ENCODE peak calls at places on chromosomes 5 and 9, in nine cellular contexts. V, L, G, H, S, E, J, Y and O are unnamed samples.

GRCh38 chr5:111774525-111774924 is 17.5 kb upstream of the NREP start:
- DNase-seq in V (no peak), L (no peak), G (no peak), H (no peak), S (no peak), E (peak), J (peak), Y (no peak), O (no peak)

GRCh38 chr5:39757121-39757520 is 332.3 kb upstream of the DAB2 start:
- DNase-seq in V (no peak), L (no peak), G (no peak), H (no peak), S (no peak), E (no peak), J (no peak), Y (no peak), O (no peak)

GRCh38 chr5:157865844-157866243 is 6.9 kb upstream of the CLINT1 start:
- DNase-seq in V (no peak), L (no peak), G (no peak), H (no peak), S (no peak), E (no peak), J (no peak), Y (no peak), O (no peak)

GRCh38 chr5:72647806-72648205 is 140.6 kb upstream of the ZNF366 start:
- DNase-seq in V (no peak), L (no peak), G (no peak), H (no peak), S (no peak), E (no peak), J (no peak), Y (no peak), O (no peak)

GRCh38 chr5:9173281-9174048 is 372.4 kb downstream of the SEMA5A start:
- DNase-seq in V (no peak), L (no peak), G (no peak), H (no peak), S (no peak), E (no peak), J (no peak), Y (no peak), O (no peak)

GRCh38 chr9:137241490-137242328 is 622 bp downstream of the TUBB4B start:
- DNase-seq in V (no peak), L (no peak), G (no peak), H (peak), S (peak), E (peak), J (peak), Y (no peak), O (peak)

GRCh38 chr5:89946514-89946913 is 463.0 kb downstream of the CETN3 start:
- DNase-seq in V (no peak), L (no peak), G (no peak), H (no peak), S (no peak), E (no peak), J (no peak), Y (no peak), O (no peak)

GRCh38 chr5:58763390-58763789 is 180.5 kb downstream of the RAB3C start:
- DNase-seq in V (no peak), L (no peak), G (no peak), H (no peak), S (no peak), E (no peak), J (no peak), Y (no peak), O (no peak)

GRCh38 chr9:20872340-20872977 is 159.0 kb downstream of the HACD4 start:
- DNase-seq in V (no peak), L (no peak), G (no peak), H (no peak), S (no peak), E (no peak), J (no peak), Y (no peak), O (no peak)

GRCh38 chr9:30677256-30677655 is 1707.2 kb upstream of the ACO1 start:
- DNase-seq in V (no peak), L (no peak), G (no peak), H (no peak), S (no peak), E (no peak), J (no peak), Y (no peak), O (no peak)

GRCh38 chr5:119378075-119378699 is 22.4 kb downstream of the TNFAIP8 start:
- DNase-seq in V (no peak), L (no peak), G (no peak), H (no peak), S (no peak), E (no peak), J (no peak), Y (no peak), O (no peak)
- TF ChIP-seq POLR2AphosphoS5 in V (no peak), L (no peak), G (no peak), H (no peak), S (no peak), E (no peak), J (no peak), Y (no peak), O (no peak)

DNA sequence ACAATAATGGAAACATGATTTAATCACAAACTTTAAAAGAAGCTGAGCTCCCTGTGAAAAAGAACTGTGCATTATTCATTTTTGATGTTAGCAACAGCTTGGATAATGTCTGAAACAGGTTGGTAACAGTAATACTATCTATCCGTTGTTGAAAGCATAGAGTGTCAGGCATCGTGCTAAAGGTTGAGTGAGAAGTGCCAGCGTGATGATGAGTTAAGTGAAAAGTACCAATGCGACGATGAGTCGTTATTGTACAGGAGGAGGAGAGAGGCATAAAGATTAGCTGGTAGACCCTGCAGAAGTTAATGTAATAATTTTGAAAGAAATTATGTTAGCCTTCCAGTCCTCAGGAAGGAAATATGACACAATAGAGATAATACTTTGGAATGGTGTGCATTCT is 593.6 kb downstream of the MAT2B start:
- DNase-seq in V (no peak), L (no peak), G (no peak), H (no peak), S (no peak), E (no peak), J (no peak), Y (no peak), O (no peak)
- TF ChIP-seq POLR2AphosphoS5 in V (no peak), L (no peak), G (no peak), H (no peak), S (no peak), E (no peak), J (no peak), Y (no peak), O (no peak)

GRCh38 chr5:102341918-102342317 is 45.8 kb upstream of the SLCO4C1 start:
- DNase-seq in V (no peak), L (no peak), G (no peak), H (no peak), S (no peak), E (no peak), J (no peak), Y (no peak), O (no peak)
- TF ChIP-seq POLR2AphosphoS5 in V (no peak), L (no peak), G (no peak), H (no peak), S (no peak), E (no peak), J (no peak), Y (no peak), O (no peak)

GRCh38 chr9:129981180-129981907 is 61.6 kb downstream of the FNBP1 start:
- DNase-seq in V (no peak), L (no peak), G (no peak), H (no peak), S (no peak), E (peak), J (no peak), Y (no peak), O (peak)
- TF ChIP-seq POLR2AphosphoS5 in V (no peak), L (no peak), G (no peak), H (no peak), S (no peak), E (no peak), J (no peak), Y (no peak), O (peak)

DNA sequence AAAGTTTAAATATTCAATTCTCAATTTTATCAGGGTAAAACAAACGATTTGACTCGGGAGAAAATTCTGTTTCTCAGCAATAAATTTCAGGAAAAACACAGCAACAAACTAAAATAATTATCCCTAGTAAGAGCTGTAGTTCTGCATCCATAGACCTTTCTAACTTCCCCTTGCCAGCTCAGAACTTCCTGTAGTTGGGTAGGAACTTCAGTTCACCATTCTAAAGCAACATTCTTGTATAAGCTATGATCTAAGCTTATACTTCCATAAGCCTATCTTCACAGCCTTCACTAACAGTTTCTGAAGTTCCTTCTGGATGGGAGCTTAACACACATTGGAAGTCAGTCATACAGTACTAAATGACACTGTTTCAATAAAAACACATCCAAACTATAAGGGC is 96.6 kb downstream of the UBAP2 start:
- DNase-seq in V (no peak), L (no peak), G (no peak), H (no peak), S (no peak), E (no peak), J (no peak), Y (no peak), O (no peak)
- TF ChIP-seq POLR2AphosphoS5 in V (no peak), L (no peak), G (no peak), H (no peak), S (no peak), E (no peak), J (no peak), Y (no peak), O (no peak)

DNA sequence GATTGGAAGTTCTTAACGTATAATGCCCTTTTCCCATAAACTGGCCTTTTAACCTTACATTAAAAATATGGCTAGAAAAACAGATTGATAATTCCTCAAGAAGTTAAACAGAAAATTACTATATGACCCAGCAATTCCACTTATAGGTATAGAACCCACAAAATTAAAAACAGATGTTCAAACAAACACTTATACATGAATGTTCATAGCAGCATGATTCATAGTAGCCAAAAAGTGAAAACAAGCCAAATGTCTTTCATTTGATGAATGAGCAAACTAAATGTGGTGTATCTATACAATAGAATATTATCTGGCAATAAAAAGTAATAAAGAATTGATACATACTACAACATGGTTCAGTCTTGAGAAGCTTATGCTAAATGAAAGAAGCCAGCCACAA is 35.5 kb downstream of the POU5F2 start:
- DNase-seq in V (no peak), L (no peak), G (no peak), H (no peak), S (no peak), E (no peak), J (no peak), Y (no peak), O (no peak)
- TF ChIP-seq POLR2AphosphoS5 in V (no peak), L (no peak), G (no peak), H (no peak), S (no peak), E (no peak), J (no peak), Y (no peak), O (no peak)